ENCODE peak calls at places on chromosome 3, in ten cellular contexts. One of them, this sample, is unnamed.

GRCh38 chr3:187974857-187975257 is 179.1 kb upstream of the LPP start:
- DNase-seq in neural crest cell: no peak
- DNase-seq in endothelial cell: no peak
- DNase-seq in epithelial cell of esophagus: no peak
- DNase-seq in mammary epithelial cell: no peak
- DNase-seq in MM.1S: no peak
- DNase-seq in heart right ventricle: no peak
- DNase-seq in A673: peak; percentile 11
- DNase-seq in fibroblast of lung: no peak
- DNase-seq in tibial nerve: no peak
- DNase-seq in this sample: no peak

GRCh38 chr3:71725279-71725991 is at the start of gene EIF4E3:
- DNase-seq in neural crest cell: peak; percentile 23
- DNase-seq in endothelial cell: peak; percentile 23
- DNase-seq in epithelial cell of esophagus: peak; percentile 34
- DNase-seq in mammary epithelial cell: no peak
- DNase-seq in MM.1S: peak; percentile 58
- DNase-seq in heart right ventricle: no peak
- DNase-seq in A673: no peak
- DNase-seq in fibroblast of lung: peak; percentile 16
- DNase-seq in tibial nerve: no peak
- DNase-seq in this sample: no peak

GRCh38 chr3:107271787-107272387 is 105.4 kb upstream of the CCDC54 start:
- DNase-seq in neural crest cell: no peak
- DNase-seq in endothelial cell: no peak
- DNase-seq in epithelial cell of esophagus: peak; percentile 48
- DNase-seq in mammary epithelial cell: peak; percentile 35
- DNase-seq in MM.1S: peak; percentile 49
- DNase-seq in heart right ventricle: no peak
- DNase-seq in A673: peak; percentile 53
- DNase-seq in fibroblast of lung: peak; percentile 70
- DNase-seq in tibial nerve: no peak
- DNase-seq in this sample: no peak

GRCh38 chr3:45968706-45969105 is 25.4 kb downstream of the CXCR6 start:
- DNase-seq in neural crest cell: no peak
- DNase-seq in endothelial cell: no peak
- DNase-seq in epithelial cell of esophagus: peak; percentile 53
- DNase-seq in mammary epithelial cell: peak; percentile 35
- DNase-seq in MM.1S: no peak
- DNase-seq in heart right ventricle: no peak
- DNase-seq in A673: no peak
- DNase-seq in fibroblast of lung: peak; percentile 55
- DNase-seq in tibial nerve: no peak
- DNase-seq in this sample: no peak

GRCh38 chr3:114178770-114179368 is at the start of gene DRD3:
- DNase-seq in neural crest cell: peak; percentile 51
- DNase-seq in endothelial cell: peak; percentile 58
- DNase-seq in epithelial cell of esophagus: peak; percentile 44
- DNase-seq in mammary epithelial cell: peak; percentile 22
- DNase-seq in MM.1S: no peak
- DNase-seq in heart right ventricle: peak; percentile 11
- DNase-seq in A673: peak; percentile 77
- DNase-seq in fibroblast of lung: peak; percentile 56
- DNase-seq in tibial nerve: no peak
- DNase-seq in this sample: no peak

GRCh38 chr3:52682016-52682415 is 3.7 kb downstream of the PBRM1 start:
- DNase-seq in neural crest cell: no peak
- DNase-seq in endothelial cell: no peak
- DNase-seq in epithelial cell of esophagus: peak; percentile 80
- DNase-seq in mammary epithelial cell: peak; percentile 69
- DNase-seq in MM.1S: no peak
- DNase-seq in heart right ventricle: peak; percentile 19
- DNase-seq in A673: no peak
- DNase-seq in fibroblast of lung: peak; percentile 94
- DNase-seq in tibial nerve: no peak
- DNase-seq in this sample: no peak

GRCh38 chr3:111998661-111999641 is at the start of gene TAGLN3:
- DNase-seq in neural crest cell: peak; percentile 72
- DNase-seq in endothelial cell: peak; percentile 26
- DNase-seq in epithelial cell of esophagus: peak; percentile 64
- DNase-seq in mammary epithelial cell: peak; percentile 54
- DNase-seq in MM.1S: peak; percentile 51
- DNase-seq in heart right ventricle: no peak
- DNase-seq in A673: no peak
- DNase-seq in fibroblast of lung: no peak
- DNase-seq in tibial nerve: no peak
- DNase-seq in this sample: no peak

GRCh38 chr3:38125305-38126120 is 11.4 kb downstream of the ACAA1 start:
- DNase-seq in neural crest cell: no peak
- DNase-seq in endothelial cell: no peak
- DNase-seq in epithelial cell of esophagus: no peak
- DNase-seq in mammary epithelial cell: no peak
- DNase-seq in MM.1S: no peak
- DNase-seq in heart right ventricle: no peak
- DNase-seq in A673: no peak
- DNase-seq in fibroblast of lung: no peak
- DNase-seq in tibial nerve: no peak
- DNase-seq in this sample: peak; percentile 76

GRCh38 chr3:64441861-64442260 is 216.6 kb upstream of the PRICKLE2 start:
- DNase-seq in neural crest cell: no peak
- DNase-seq in endothelial cell: no peak
- DNase-seq in epithelial cell of esophagus: no peak
- DNase-seq in mammary epithelial cell: no peak
- DNase-seq in MM.1S: no peak
- DNase-seq in heart right ventricle: no peak
- DNase-seq in A673: no peak
- DNase-seq in fibroblast of lung: peak; percentile 77
- DNase-seq in tibial nerve: no peak
- DNase-seq in this sample: no peak

DNA sequence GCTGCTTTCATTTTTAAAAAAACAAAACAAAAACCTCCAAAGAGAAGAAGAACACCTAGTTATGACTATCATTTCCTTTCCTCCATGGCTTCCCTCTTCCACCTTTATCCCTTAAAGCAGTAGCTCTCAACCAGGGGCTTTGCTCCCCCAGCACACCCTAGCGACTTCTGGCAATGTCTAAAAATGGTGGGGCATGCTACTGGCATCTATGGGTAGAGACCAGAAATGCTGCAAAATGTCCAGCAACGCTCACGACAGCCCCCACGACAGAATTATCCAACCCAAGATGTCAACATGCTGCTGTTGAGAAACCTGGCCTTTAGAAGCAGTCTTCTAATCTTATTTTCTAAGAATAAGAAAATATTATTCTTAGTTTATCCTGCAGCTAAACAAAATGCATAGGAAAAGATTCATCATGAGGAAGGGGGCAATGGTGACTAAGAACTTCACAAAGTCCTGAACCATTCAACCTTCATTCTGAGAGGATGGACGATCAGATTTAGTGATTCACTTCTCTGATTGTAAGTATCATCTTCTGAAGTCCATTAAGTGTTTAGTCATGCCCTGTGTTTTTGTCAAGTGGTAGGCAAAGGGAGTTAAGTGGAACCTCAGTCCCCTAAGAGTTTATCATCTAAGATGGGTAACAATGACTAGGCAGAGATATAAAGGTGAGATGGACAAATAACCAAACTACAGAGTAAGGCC is 81.7 kb downstream of the CCNL1 start:
- DNase-seq in neural crest cell: no peak
- DNase-seq in endothelial cell: no peak
- DNase-seq in epithelial cell of esophagus: no peak
- DNase-seq in mammary epithelial cell: no peak
- DNase-seq in MM.1S: no peak
- DNase-seq in heart right ventricle: no peak
- DNase-seq in A673: peak; percentile 34
- DNase-seq in fibroblast of lung: no peak
- DNase-seq in tibial nerve: no peak
- DNase-seq in this sample: no peak
- TF ChIP-seq CTCF in neural crest cell: no peak
- TF ChIP-seq CTCF in endothelial cell: no peak
- TF ChIP-seq CTCF in epithelial cell of esophagus: no peak
- TF ChIP-seq CTCF in mammary epithelial cell: no peak
- TF ChIP-seq CTCF in MM.1S: peak; percentile 27
- TF ChIP-seq CTCF in heart right ventricle: no peak
- TF ChIP-seq CTCF in A673: no peak
- TF ChIP-seq CTCF in fibroblast of lung: no peak
- TF ChIP-seq CTCF in tibial nerve: no peak
- TF ChIP-seq CTCF in this sample: no peak

DNA sequence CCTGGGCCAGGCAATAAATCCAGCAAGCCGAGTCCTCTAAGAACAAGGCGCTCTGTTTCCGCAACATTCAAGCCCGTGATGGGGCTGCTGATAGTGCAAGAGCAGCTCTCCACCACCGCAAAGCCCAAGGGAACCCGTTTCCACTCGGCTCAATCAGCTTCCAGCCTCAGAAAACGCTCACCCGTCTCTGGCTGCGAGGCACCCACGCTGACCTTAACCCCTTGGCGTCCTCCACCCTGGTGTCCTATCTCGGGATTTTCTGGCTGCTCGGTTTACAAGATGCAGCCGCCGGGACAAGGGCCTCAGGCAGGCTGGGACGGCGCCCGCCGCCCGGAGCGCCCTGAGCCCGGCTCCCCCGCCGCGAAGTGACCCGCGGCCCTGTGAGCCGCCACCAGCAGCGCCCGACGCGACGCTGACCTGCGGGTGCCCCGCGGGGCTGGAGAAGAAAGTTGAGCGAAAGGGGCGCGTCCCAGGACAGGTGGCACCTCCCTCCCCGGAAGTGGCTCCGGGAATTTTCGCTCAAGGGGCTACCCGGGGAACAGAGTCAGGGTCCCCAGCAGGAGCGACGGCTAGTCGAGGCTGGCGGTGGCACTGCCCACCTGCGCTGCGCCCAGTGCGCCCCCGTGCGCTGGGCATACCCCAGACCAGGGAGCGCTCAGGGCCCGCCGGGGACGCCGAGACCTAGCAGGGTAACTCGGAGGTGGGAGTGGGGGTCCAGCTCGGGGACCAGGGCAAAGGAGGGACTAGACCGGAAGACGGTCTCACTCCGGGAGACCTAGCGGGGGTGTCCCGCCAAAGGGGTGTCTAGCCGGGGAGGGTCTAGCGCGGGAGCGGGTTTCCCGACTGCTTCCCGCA is 18.1 kb downstream of the SPATA12 start:
- DNase-seq in neural crest cell: peak; percentile 23
- DNase-seq in endothelial cell: peak; percentile 43
- DNase-seq in epithelial cell of esophagus: peak; percentile 42
- DNase-seq in mammary epithelial cell: peak; percentile 28
- DNase-seq in MM.1S: no peak
- DNase-seq in heart right ventricle: peak; percentile 48
- DNase-seq in A673: peak; percentile 33
- DNase-seq in fibroblast of lung: peak; percentile 62
- DNase-seq in tibial nerve: peak; percentile 75
- DNase-seq in this sample: no peak
- TF ChIP-seq CTCF in neural crest cell: no peak
- TF ChIP-seq CTCF in endothelial cell: no peak
- TF ChIP-seq CTCF in epithelial cell of esophagus: no peak
- TF ChIP-seq CTCF in mammary epithelial cell: no peak
- TF ChIP-seq CTCF in MM.1S: no peak
- TF ChIP-seq CTCF in heart right ventricle: no peak
- TF ChIP-seq CTCF in A673: no peak
- TF ChIP-seq CTCF in fibroblast of lung: no peak
- TF ChIP-seq CTCF in tibial nerve: no peak
- TF ChIP-seq CTCF in this sample: no peak

GRCh38 chr3:164416491-164417222 is 661.6 kb downstream of the SI start:
- DNase-seq in neural crest cell: no peak
- DNase-seq in endothelial cell: no peak
- DNase-seq in epithelial cell of esophagus: no peak
- DNase-seq in mammary epithelial cell: no peak
- DNase-seq in MM.1S: no peak
- DNase-seq in heart right ventricle: no peak
- DNase-seq in A673: no peak
- DNase-seq in fibroblast of lung: no peak
- DNase-seq in tibial nerve: no peak
- DNase-seq in this sample: no peak
- TF ChIP-seq CTCF in neural crest cell: no peak
- TF ChIP-seq CTCF in endothelial cell: no peak
- TF ChIP-seq CTCF in epithelial cell of esophagus: no peak
- TF ChIP-seq CTCF in mammary epithelial cell: no peak
- TF ChIP-seq CTCF in MM.1S: no peak
- TF ChIP-seq CTCF in heart right ventricle: no peak
- TF ChIP-seq CTCF in A673: no peak
- TF ChIP-seq CTCF in fibroblast of lung: no peak
- TF ChIP-seq CTCF in tibial nerve: no peak
- TF ChIP-seq CTCF in this sample: no peak

GRCh38 chr3:19248143-19248542 is 99.8 kb downstream of the KCNH8 start:
- DNase-seq in neural crest cell: no peak
- DNase-seq in endothelial cell: no peak
- DNase-seq in epithelial cell of esophagus: no peak
- DNase-seq in mammary epithelial cell: no peak
- DNase-seq in MM.1S: no peak
- DNase-seq in heart right ventricle: no peak
- DNase-seq in A673: no peak
- DNase-seq in fibroblast of lung: no peak
- DNase-seq in tibial nerve: no peak
- DNase-seq in this sample: no peak

GRCh38 chr3:19254784-19255338 is 106.6 kb downstream of the KCNH8 start:
- DNase-seq in neural crest cell: no peak
- DNase-seq in endothelial cell: no peak
- DNase-seq in epithelial cell of esophagus: no peak
- DNase-seq in mammary epithelial cell: no peak
- DNase-seq in MM.1S: no peak
- DNase-seq in heart right ventricle: no peak
- DNase-seq in A673: no peak
- DNase-seq in fibroblast of lung: no peak
- DNase-seq in tibial nerve: no peak
- DNase-seq in this sample: no peak

GRCh38 chr3:19254189-19254588 is 105.9 kb downstream of the KCNH8 start:
- DNase-seq in neural crest cell: no peak
- DNase-seq in endothelial cell: no peak
- DNase-seq in epithelial cell of esophagus: no peak
- DNase-seq in mammary epithelial cell: no peak
- DNase-seq in MM.1S: peak; percentile 58
- DNase-seq in heart right ventricle: no peak
- DNase-seq in A673: no peak
- DNase-seq in fibroblast of lung: no peak
- DNase-seq in tibial nerve: no peak
- DNase-seq in this sample: no peak

GRCh38 chr3:19256313-19256712 is 108.0 kb downstream of the KCNH8 start:
- DNase-seq in neural crest cell: no peak
- DNase-seq in endothelial cell: peak; percentile 18
- DNase-seq in epithelial cell of esophagus: no peak
- DNase-seq in mammary epithelial cell: no peak
- DNase-seq in MM.1S: no peak
- DNase-seq in heart right ventricle: no peak
- DNase-seq in A673: no peak
- DNase-seq in fibroblast of lung: no peak
- DNase-seq in tibial nerve: no peak
- DNase-seq in this sample: no peak

DNA sequence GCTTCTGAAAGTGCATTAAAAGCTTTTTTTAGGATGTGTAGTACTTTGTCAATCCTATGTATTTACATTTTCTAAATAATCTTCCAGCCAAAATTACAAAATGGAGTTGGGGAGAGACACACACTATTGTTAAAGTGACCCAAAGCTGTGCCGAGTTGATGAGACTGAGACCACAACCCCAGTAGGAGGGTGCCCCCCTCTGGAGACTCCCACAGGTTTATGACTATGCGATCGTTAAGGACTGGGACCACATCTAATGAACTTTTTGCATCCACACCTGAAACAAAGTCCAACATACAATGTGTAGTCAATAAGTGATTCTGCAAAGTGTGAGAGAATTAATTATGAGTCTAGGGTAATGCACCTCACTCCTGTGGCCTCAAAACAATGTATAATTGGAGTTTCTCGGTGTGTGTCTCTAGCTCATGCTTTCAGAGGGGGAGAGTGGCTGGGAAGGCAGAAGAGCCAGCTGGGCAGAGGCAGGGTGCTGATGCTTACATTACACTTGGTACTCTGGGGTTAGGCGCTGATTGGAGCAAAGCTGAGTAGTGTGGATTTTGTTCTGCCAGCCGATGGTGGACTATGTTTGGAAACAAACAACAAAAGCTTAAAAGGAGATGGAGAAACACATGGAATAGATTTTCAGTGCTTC is 102.8 kb downstream of the KCNH8 start:
- DNase-seq in neural crest cell: no peak
- DNase-seq in endothelial cell: no peak
- DNase-seq in epithelial cell of esophagus: no peak
- DNase-seq in mammary epithelial cell: no peak
- DNase-seq in MM.1S: no peak
- DNase-seq in heart right ventricle: no peak
- DNase-seq in A673: no peak
- DNase-seq in fibroblast of lung: no peak
- DNase-seq in tibial nerve: no peak
- DNase-seq in this sample: no peak
- TF ChIP-seq CTCF in neural crest cell: no peak
- TF ChIP-seq CTCF in endothelial cell: no peak
- TF ChIP-seq CTCF in epithelial cell of esophagus: no peak
- TF ChIP-seq CTCF in mammary epithelial cell: no peak
- TF ChIP-seq CTCF in MM.1S: no peak
- TF ChIP-seq CTCF in heart right ventricle: no peak
- TF ChIP-seq CTCF in A673: no peak
- TF ChIP-seq CTCF in fibroblast of lung: no peak
- TF ChIP-seq CTCF in tibial nerve: no peak
- TF ChIP-seq CTCF in this sample: no peak